ENCODE peak calls at places on chromosomes 16 and 17, in nine cellular contexts. X, Y, Q, F, J, H, O, D and Z are unnamed samples.

GRCh38 chr16:53430363-53430762 is 3.9 kb upstream of the RBL2 start:
- DNase-seq in D (no peak), X (no peak), H (no peak), J (no peak), F (no peak), Q (no peak), O (no peak), Y (no peak), Z (no peak)

GRCh38 chr17:13228711-13229110 is 210.9 kb upstream of the ELAC2 start:
- DNase-seq in D (no peak), Y (no peak), J (no peak), X (no peak), Q (no peak), H (no peak), O (no peak), F (peak), Z (no peak)

GRCh38 chr17:72399608-72400487 is 279.0 kb downstream of the SOX9 start:
- DNase-seq in D (no peak), Y (no peak), J (no peak), F (no peak), X (no peak), O (no peak), H (no peak), Q (no peak), Z (no peak)

GRCh38 chr17:37327341-37328090 is 48.3 kb upstream of the C17orf78 start:
- DNase-seq in D (peak), O (no peak), J (no peak), Y (no peak), H (no peak), Q (no peak), X (no peak), F (no peak), Z (no peak)

GRCh38 chr17:80195671-80196529 is 24.2 kb downstream of the SGSH start:
- DNase-seq in J (peak), Q (peak), D (peak), H (no peak), X (peak), Y (no peak), F (no peak), O (no peak), Z (no peak)

GRCh38 chr16:1612320-1613111 is at the start of gene CRAMP1:
- DNase-seq in Y (no peak), F (no peak), D (peak), H (no peak), Q (no peak), O (no peak), X (peak), J (peak), Z (no peak)

GRCh38 chr17:57871863-57872262 is 22.0 kb upstream of the MRPS23 start:
- DNase-seq in F (no peak), Y (no peak), D (no peak), O (no peak), H (no peak), Q (no peak), J (no peak), X (no peak), Z (no peak)

GRCh38 chr16:1167276-1168107 is 14.6 kb downstream of the CACNA1H start:
- DNase-seq in D (no peak), J (no peak), Y (no peak), X (no peak), Q (no peak), O (no peak), H (peak), F (peak), Z (no peak)

GRCh38 chr17:2266045-2266864 is 37.3 kb downstream of the SMG6 start:
- DNase-seq in X (no peak), F (no peak), Q (peak), H (no peak), O (no peak), J (peak), D (no peak), Y (peak), Z (no peak)

GRCh38 chr16:25172831-25173230 is 43.9 kb upstream of the AQP8 start:
- DNase-seq in J (no peak), X (no peak), Q (no peak), Y (no peak), F (no peak), D (no peak), H (no peak), O (no peak), Z (no peak)

GRCh38 chr16:1333149-1333812 is at the start of gene BAIAP3:
- DNase-seq in J (peak), H (peak), D (peak), X (no peak), F (peak), Y (peak), O (no peak), Q (peak), Z (no peak)

GRCh38 chr17:7477392-7478275 is 1.8 kb downstream of the ZBTB4 start:
- DNase-seq in J (no peak), F (peak), H (no peak), D (peak), Q (no peak), O (no peak), Y (peak), X (no peak), Z (no peak)

GRCh38 chr17:283911-284675 is 68.5 kb downstream of the RPH3AL start:
- DNase-seq in F (no peak), H (no peak), Y (peak), O (no peak), D (no peak), Q (no peak), X (no peak), J (no peak), Z (no peak)

GRCh38 chr17:73759324-73760185 is 115.3 kb upstream of the SDK2 start:
- DNase-seq in F (no peak), J (no peak), H (peak), X (no peak), Q (no peak), Y (no peak), D (no peak), O (no peak), Z (no peak)

GRCh38 chr17:31869031-31869430 is 10.0 kb upstream of the COPRS start:
- DNase-seq in O (no peak), X (no peak), J (no peak), F (no peak), Y (no peak), Q (no peak), D (no peak), H (no peak), Z (no peak)

GRCh38 chr16:23408242-23409201 is 44.5 kb downstream of the COG7 start:
- DNase-seq in J (no peak), D (peak), F (peak), O (no peak), H (peak), X (peak), Q (no peak), Y (peak), Z (no peak)

GRCh38 chr17:19645608-19646250 is 2.8 kb upstream of the ALDH3A2 start:
- DNase-seq in H (no peak), X (peak), O (no peak), D (no peak), Y (no peak), Q (no peak), J (peak), F (peak), Z (no peak)

GRCh38 chr17:61404702-61405046 is 5.0 kb downstream of the TBX2 start:
- DNase-seq in D (no peak), F (no peak), J (no peak), Y (no peak), X (no peak), O (no peak), H (no peak), Q (no peak), Z (no peak)